ENCODE peak calls at places on chromosomes 7 and 10, in eight cellular contexts. O is right cardiac atrium; J is uterus; D is left ventricle myocardium inferior; L is endothelial cell of umbilical vein; X is thoracic aorta; Y is naive thymus-derived CD4-positive, alpha-beta T cell; S is esophagus muscularis mucosa. G is an unnamed sample.

GRCh38 chr7:77699056-77699455 is 2.8 kb downstream of the RSBN1L start:
- DNase-seq in J (no peak), Y (no peak), D (no peak), O (no peak), X (no peak), S (no peak), L (peak; percentile 15), G (no peak)

GRCh38 chr10:110354322-110354766 is 49.6 kb upstream of the SMNDC1 start:
- DNase-seq in X (no peak), D (peak; percentile 74), Y (peak; percentile 50), J (peak; percentile 53), O (peak; percentile 81), L (peak; percentile 86), S (no peak), G (peak; percentile 83)

GRCh38 chr7:11256501-11256900 is 282.8 kb downstream of the PHF14 start:
- DNase-seq in D (no peak), S (no peak), Y (no peak), J (no peak), X (no peak), O (no peak), L (no peak), G (no peak)

GRCh38 chr10:88385601-88386203 is 197.4 kb downstream of the RNLS start:
- DNase-seq in Y (peak; percentile 74), O (peak; percentile 18), X (no peak), S (no peak), J (peak; percentile 30), D (no peak), L (no peak), G (peak; percentile 65)

GRCh38 chr7:155576900-155577508 is 30.6 kb upstream of the CNPY1 start:
- DNase-seq in D (peak; percentile 6), O (no peak), X (no peak), J (no peak), L (no peak), Y (no peak), S (no peak), G (no peak)

GRCh38 chr7:108408294-108409004 is 47.8 kb downstream of the NRCAM start:
- DNase-seq in D (no peak), S (peak; percentile 66), L (no peak), Y (no peak), O (no peak), X (no peak), J (no peak), G (no peak)

GRCh38 chr7:158141221-158141582 is 446.4 kb downstream of the PTPRN2 start:
- DNase-seq in X (no peak), J (no peak), S (no peak), L (no peak), Y (no peak), D (no peak), O (no peak), G (no peak)

GRCh38 chr10:30639946-30640786 is 10.6 kb upstream of the LYZL2 start:
- DNase-seq in O (no peak), S (no peak), J (no peak), D (no peak), X (no peak), Y (peak; percentile 35), L (peak; percentile 86), G (no peak)

GRCh38 chr10:80408198-80409085 is at the start of gene PRXL2A:
- DNase-seq in O (peak; percentile 87), D (peak; percentile 92), S (no peak), J (peak; percentile 82), L (peak; percentile 90), Y (peak; percentile 79), X (peak; percentile 13), G (peak; percentile 90)

GRCh38 chr10:18043607-18044006 is 91.9 kb downstream of the SLC39A12 start:
- DNase-seq in X (no peak), D (no peak), L (no peak), J (no peak), S (no peak), O (no peak), Y (no peak), G (no peak)

GRCh38 chr7:75039709-75040108 is 33.9 kb downstream of the RCC1L start:
- DNase-seq in X (no peak), O (no peak), Y (no peak), S (no peak), J (no peak), L (no peak), D (no peak), G (no peak)

DNA sequence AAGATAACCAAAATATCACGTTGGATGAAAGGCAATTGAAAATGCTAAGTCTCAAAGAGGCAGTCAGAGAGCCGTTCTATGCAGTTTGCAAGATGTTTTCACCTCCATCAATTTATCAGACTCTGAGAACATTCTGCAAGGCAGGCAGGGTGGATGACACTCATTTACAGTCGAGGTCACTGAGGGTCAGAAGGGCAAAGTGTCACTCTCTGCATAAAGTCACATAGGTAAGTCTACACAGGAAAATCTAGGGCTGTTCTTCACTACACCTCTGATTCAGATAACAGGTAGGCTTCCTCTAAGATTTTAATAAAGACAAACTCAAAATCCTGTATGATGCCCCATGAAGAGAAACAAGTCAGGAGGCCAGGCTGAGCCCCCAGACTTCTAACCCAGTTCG is 1.4 kb upstream of the PLEKHA1 start:
- DNase-seq in J (no peak), D (no peak), S (no peak), X (no peak), Y (no peak), O (no peak), L (no peak), G (no peak)
- H3K27ac ChIP-seq in J (peak overlapping the region; percentile 99), D (peak overlapping the region; percentile 99), S (peak overlapping the region; percentile 100), X (peak overlapping the region; percentile 98), Y (no peak overlapping the region), O (peak overlapping the region; percentile 8), L (no peak overlapping the region), G (peak overlapping the region; percentile 96)

GRCh38 chr10:2387672-2388071 is 650.3 kb upstream of the ADARB2 start:
- DNase-seq in O (no peak), J (no peak), L (no peak), X (no peak), D (no peak), Y (no peak), S (no peak), G (no peak)
- H3K27ac ChIP-seq in O (no peak overlapping the region), J (no peak overlapping the region), L (no peak overlapping the region), X (no peak overlapping the region), D (no peak overlapping the region), Y (no peak overlapping the region), S (no peak overlapping the region), G (no peak overlapping the region)

GRCh38 chr10:69376662-69377061 is 40.1 kb downstream of the TACR2 start:
- DNase-seq in O (no peak), S (no peak), D (no peak), J (no peak), X (no peak), L (no peak), Y (no peak), G (no peak)
- H3K27ac ChIP-seq in O (peak overlapping the region; percentile 30), S (peak overlapping the region; percentile 81), D (peak overlapping the region; percentile 76), J (peak overlapping the region; percentile 64), X (peak overlapping the region; percentile 74), L (peak overlapping the region; percentile 65), Y (no peak overlapping the region), G (peak overlapping the region; percentile 56)

GRCh38 chr7:27375958-27376357 is 133.4 kb downstream of the EVX1 start:
- DNase-seq in D (no peak), S (no peak), L (peak; percentile 25), Y (no peak), O (no peak), J (peak; percentile 53), X (no peak), G (no peak)

GRCh38 chr7:27382307-27382706 is 139.7 kb downstream of the EVX1 start:
- DNase-seq in O (no peak), L (no peak), D (no peak), X (no peak), S (no peak), Y (no peak), J (no peak), G (no peak)

GRCh38 chr7:27374958-27375841 is 132.6 kb downstream of the EVX1 start:
- DNase-seq in L (no peak), X (no peak), Y (no peak), D (no peak), S (no peak), O (no peak), J (no peak), G (no peak)

GRCh38 chr7:27377988-27378387 is 135.4 kb downstream of the EVX1 start:
- DNase-seq in Y (no peak), J (no peak), L (no peak), X (no peak), O (no peak), S (no peak), D (no peak), G (no peak)
- H3K27ac ChIP-seq in Y (no peak overlapping the region), J (no peak overlapping the region), L (no peak overlapping the region), X (no peak overlapping the region), O (no peak overlapping the region), S (no peak overlapping the region), D (no peak overlapping the region), G (no peak overlapping the region)

DNA sequence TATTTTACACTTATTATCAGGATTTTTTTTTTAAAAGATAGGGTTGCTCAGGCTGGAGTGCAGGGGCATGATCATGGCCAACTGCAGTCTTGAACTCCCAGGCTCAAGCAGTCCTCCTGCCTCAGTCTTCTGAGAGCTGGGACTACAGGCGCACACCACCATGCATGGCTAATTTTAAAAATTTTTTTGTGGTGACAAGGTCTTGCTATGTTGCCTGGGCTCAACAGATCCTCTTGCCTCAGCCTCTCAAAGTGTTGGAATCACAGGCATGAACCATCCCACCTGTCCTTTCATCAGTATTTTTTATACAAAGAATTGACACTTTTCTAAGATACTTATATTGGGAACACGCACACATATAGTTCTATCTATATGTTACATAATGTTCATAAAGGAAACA is 99.3 kb downstream of the PIP4K2A start:
- DNase-seq in O (no peak), D (no peak), J (no peak), L (no peak), X (no peak), S (no peak), Y (no peak), G (no peak)
- H3K27ac ChIP-seq in O (no peak overlapping the region), D (peak overlapping the region; percentile 54), J (no peak overlapping the region), L (no peak overlapping the region), X (no peak overlapping the region), S (no peak overlapping the region), Y (peak overlapping the region; percentile 4), G (peak overlapping the region; percentile 59)